ENCODE peak calls at places on chromosomes 11 and 22, in six cellular contexts. One of them, this sample, is unnamed. For H3K9me3 and H3K36me3, the result is how much of the 10 kb centered on the place peaks cover.

GRCh38 chr11:105033344-105033743 is 1.6 kb downstream of the CASP1 start:
- DNase-seq in adrenal gland: no peak
- DNase-seq in transverse colon: no peak
- DNase-seq in tibial nerve: no peak
- DNase-seq in OCI-LY7: no peak
- DNase-seq in body of pancreas: no peak
- DNase-seq in this sample: no peak

GRCh38 chr22:16962501-16962900 is 45.5 kb downstream of the GAB4 start:
- DNase-seq in tibial nerve: no peak
- DNase-seq in adrenal gland: no peak
- DNase-seq in transverse colon: no peak
- DNase-seq in OCI-LY7: no peak
- DNase-seq in body of pancreas: no peak
- DNase-seq in this sample: no peak

GRCh38 chr11:11970556-11970955 is 37.9 kb downstream of the DKK3 start:
- DNase-seq in transverse colon: no peak
- DNase-seq in adrenal gland: no peak
- DNase-seq in OCI-LY7: no peak
- DNase-seq in body of pancreas: no peak
- DNase-seq in tibial nerve: no peak
- DNase-seq in this sample: no peak

GRCh38 chr11:111019449-111019848 is 226.1 kb upstream of the POU2AF2 start:
- DNase-seq in adrenal gland: no peak
- DNase-seq in tibial nerve: no peak
- DNase-seq in OCI-LY7: no peak
- DNase-seq in body of pancreas: no peak
- DNase-seq in transverse colon: no peak
- DNase-seq in this sample: no peak

GRCh38 chr11:82754410-82754809 is 20.7 kb upstream of the FAM181B start:
- DNase-seq in transverse colon: no peak
- DNase-seq in body of pancreas: no peak
- DNase-seq in OCI-LY7: no peak
- DNase-seq in tibial nerve: no peak
- DNase-seq in adrenal gland: no peak
- DNase-seq in this sample: no peak

GRCh38 chr22:35154937-35155387 is 89.0 kb downstream of the ISX start:
- DNase-seq in tibial nerve: peak
- DNase-seq in body of pancreas: peak
- DNase-seq in OCI-LY7: peak
- DNase-seq in transverse colon: peak
- DNase-seq in adrenal gland: peak
- DNase-seq in this sample: no peak

GRCh38 chr11:112253605-112254242 is 6.9 kb downstream of the PLET1 start:
- DNase-seq in OCI-LY7: no peak
- DNase-seq in adrenal gland: no peak
- DNase-seq in body of pancreas: no peak
- DNase-seq in transverse colon: no peak
- DNase-seq in tibial nerve: no peak
- DNase-seq in this sample: no peak

GRCh38 chr11:35579557-35580396 is 38.5 kb upstream of the FJX1 start:
- DNase-seq in adrenal gland: no peak
- DNase-seq in tibial nerve: peak
- DNase-seq in body of pancreas: no peak
- DNase-seq in OCI-LY7: no peak
- DNase-seq in transverse colon: no peak
- DNase-seq in this sample: no peak

GRCh38 chr11:34208266-34209135 is 103.1 kb downstream of the NAT10 start:
- DNase-seq in transverse colon: no peak
- DNase-seq in body of pancreas: no peak
- DNase-seq in tibial nerve: no peak
- DNase-seq in OCI-LY7: no peak
- DNase-seq in adrenal gland: peak
- DNase-seq in this sample: no peak

DNA sequence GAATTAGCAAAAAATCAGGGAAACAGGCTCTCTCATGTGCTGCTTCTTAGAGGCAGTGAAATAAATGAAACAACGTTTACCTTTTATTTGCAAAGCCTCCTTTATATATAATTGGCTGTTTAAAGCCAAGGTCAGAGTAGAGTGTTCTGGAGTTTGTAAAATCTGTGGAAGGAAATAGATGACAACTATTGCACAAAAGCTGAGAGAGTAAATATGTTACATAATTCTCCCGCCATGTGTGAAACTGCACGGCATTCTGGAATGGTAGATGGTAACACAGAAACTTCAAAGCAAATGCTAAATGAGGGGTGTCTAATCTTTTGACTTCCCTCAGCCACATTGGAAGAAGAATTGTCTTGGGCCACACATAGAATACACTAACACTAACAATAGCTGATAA is 51.6 kb upstream of the FGF3 start:
- DNase-seq in adrenal gland: no peak
- DNase-seq in body of pancreas: no peak
- DNase-seq in tibial nerve: no peak
- DNase-seq in OCI-LY7: no peak
- DNase-seq in transverse colon: no peak
- DNase-seq in this sample: no peak
- H3K9me3 ChIP-seq in adrenal gland: under half
- H3K9me3 ChIP-seq in body of pancreas: under half
- H3K9me3 ChIP-seq in tibial nerve: under half
- H3K9me3 ChIP-seq in OCI-LY7: under half
- H3K9me3 ChIP-seq in transverse colon: under half
- H3K9me3 ChIP-seq in this sample: under half

GRCh38 chr11:87036756-87037449 is 831 bp upstream of the TMEM135 start:
- DNase-seq in adrenal gland: no peak
- DNase-seq in body of pancreas: peak
- DNase-seq in OCI-LY7: peak
- DNase-seq in tibial nerve: peak
- DNase-seq in transverse colon: peak
- DNase-seq in this sample: no peak
- H3K4me3 ChIP-seq in adrenal gland: peak
- H3K4me3 ChIP-seq in body of pancreas: peak
- H3K4me3 ChIP-seq in OCI-LY7: peak
- H3K4me3 ChIP-seq in tibial nerve: peak
- H3K4me3 ChIP-seq in transverse colon: peak
- H3K4me3 ChIP-seq in this sample: peak

DNA sequence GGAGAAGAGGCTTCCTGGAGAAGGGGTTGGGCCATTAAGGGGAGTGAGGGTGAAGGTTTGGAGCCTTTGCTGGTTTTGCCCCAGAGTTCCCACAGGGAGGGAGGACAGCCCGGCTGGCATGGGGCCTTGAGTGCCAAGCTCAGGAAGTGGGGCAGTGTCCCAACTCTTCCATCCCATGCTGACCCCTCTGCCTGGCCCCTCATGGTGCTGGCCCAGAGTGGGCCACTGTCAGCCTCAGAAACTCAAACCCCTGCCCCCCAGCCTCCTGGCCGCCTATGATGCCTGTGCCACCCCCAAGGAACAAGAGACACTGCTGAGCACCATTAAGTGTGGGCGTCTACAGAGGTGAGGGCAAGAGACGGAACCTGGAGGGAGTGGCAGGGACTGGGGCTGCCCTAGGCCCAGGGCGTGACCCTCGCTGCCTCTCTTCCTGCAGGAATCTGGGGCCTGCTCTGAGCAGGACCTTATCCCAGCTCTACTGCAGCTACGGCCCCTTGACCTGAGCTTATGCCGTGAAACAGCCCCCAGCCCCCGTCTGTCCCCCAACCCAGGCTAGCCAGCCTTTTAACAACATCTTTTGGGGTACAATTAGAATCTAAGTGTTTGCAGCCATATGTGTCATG is 5.4 kb downstream of the MUS81 start:
- DNase-seq in adrenal gland: peak
- DNase-seq in tibial nerve: no peak
- DNase-seq in body of pancreas: no peak
- DNase-seq in transverse colon: no peak
- DNase-seq in OCI-LY7: no peak
- DNase-seq in this sample: no peak
- H3K36me3 ChIP-seq in adrenal gland: under half
- H3K36me3 ChIP-seq in tibial nerve: under half
- H3K36me3 ChIP-seq in body of pancreas: under half
- H3K36me3 ChIP-seq in transverse colon: under half
- H3K36me3 ChIP-seq in OCI-LY7: half or more
- H3K36me3 ChIP-seq in this sample: half or more

DNA sequence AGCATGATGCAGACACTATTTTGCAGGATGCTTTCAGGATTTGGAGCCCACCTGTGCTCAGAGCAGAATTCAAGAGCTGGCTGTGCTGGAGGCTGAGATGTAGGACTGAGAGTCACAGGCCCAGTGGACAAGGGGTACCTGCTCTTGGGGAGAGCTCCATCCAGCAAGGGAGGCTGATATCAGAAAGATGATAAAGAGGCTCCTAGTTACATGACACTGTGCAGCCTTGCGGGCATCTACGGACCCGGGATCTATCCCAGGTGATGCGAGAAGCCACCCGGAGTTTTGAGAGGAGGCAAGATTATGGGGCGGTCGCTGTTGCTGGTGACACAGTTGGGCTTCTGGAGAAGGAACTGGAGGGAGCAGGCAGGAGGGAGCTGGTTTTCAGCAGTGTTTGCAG is 579.0 kb downstream of the TBC1D22A start:
- DNase-seq in adrenal gland: no peak
- DNase-seq in transverse colon: no peak
- DNase-seq in body of pancreas: no peak
- DNase-seq in OCI-LY7: no peak
- DNase-seq in tibial nerve: no peak
- DNase-seq in this sample: no peak
- H3K9me3 ChIP-seq in adrenal gland: under half
- H3K9me3 ChIP-seq in transverse colon: under half
- H3K9me3 ChIP-seq in body of pancreas: under half
- H3K9me3 ChIP-seq in OCI-LY7: under half
- H3K9me3 ChIP-seq in tibial nerve: under half
- H3K9me3 ChIP-seq in this sample: under half

GRCh38 chr11:114135737-114136151 is 76.2 kb downstream of the ZBTB16 start:
- DNase-seq in tibial nerve: no peak
- DNase-seq in adrenal gland: no peak
- DNase-seq in body of pancreas: no peak
- DNase-seq in OCI-LY7: no peak
- DNase-seq in transverse colon: no peak
- DNase-seq in this sample: no peak
- H3K4me3 ChIP-seq in tibial nerve: no peak
- H3K4me3 ChIP-seq in adrenal gland: no peak
- H3K4me3 ChIP-seq in body of pancreas: no peak
- H3K4me3 ChIP-seq in OCI-LY7: no peak
- H3K4me3 ChIP-seq in transverse colon: no peak
- H3K4me3 ChIP-seq in this sample: no peak